ENCODE peak calls at places on chromosomes 5 and 9, in five cellular contexts. H is heart right ventricle, E is memory B cell, R is NCI-H1092, I is erythroblast. F is an unnamed sample.

GRCh38 chr9:110432253-110432652 is 94.6 kb upstream of the TXNDC8 start:
- DNase-seq in E (no peak), R (no peak), H (no peak), I (peak; percentile 93), F (no peak)

GRCh38 chr5:108884736-108885135 is 137.0 kb downstream of the FER start:
- DNase-seq in I (no peak), E (no peak), R (no peak), H (peak; percentile 50), F (no peak)

GRCh38 chr5:31611002-31611401 is 27.9 kb upstream of the PDZD2 start:
- DNase-seq in R (no peak), E (no peak), I (no peak), H (no peak), F (no peak)

GRCh38 chr5:141840295-141840812 is 37.9 kb downstream of the PCDH1 start:
- DNase-seq in R (no peak), E (no peak), H (no peak), I (no peak), F (no peak)

GRCh38 chr9:99253134-99253533 is 31.1 kb downstream of the SEC61B start:
- DNase-seq in I (no peak), R (no peak), E (no peak), H (no peak), F (no peak)

GRCh38 chr5:63825984-63826383 is 136.3 kb downstream of the HTR1A start:
- DNase-seq in R (no peak), E (no peak), H (no peak), I (no peak), F (no peak)

GRCh38 chr5:57488308-57488955 is 5.8 kb upstream of the ACTBL2 start:
- DNase-seq in I (no peak), E (no peak), H (peak; percentile 23), R (no peak), F (no peak)

GRCh38 chr5:5633579-5633978 is 211.1 kb downstream of the ICE1 start:
- DNase-seq in E (no peak), R (no peak), I (no peak), H (no peak), F (no peak)

GRCh38 chr9:20725675-20726074 is 41.6 kb downstream of the FOCAD start:
- DNase-seq in I (no peak), E (no peak), R (no peak), H (no peak), F (no peak)

GRCh38 chr9:126705767-126706697 is 92.3 kb downstream of the LMX1B start:
- DNase-seq in R (no peak), E (peak; percentile 85), H (peak; percentile 38), I (peak; percentile 41), F (peak; percentile 53)

GRCh38 chr9:1951446-1951845 is 63.7 kb upstream of the SMARCA2 start:
- DNase-seq in I (no peak), H (no peak), R (no peak), E (no peak), F (no peak)

GRCh38 chr9:127705577-127706215 is 1.1 kb upstream of the CFAP157 start:
- DNase-seq in R (no peak), E (no peak), I (no peak), H (no peak), F (no peak)

GRCh38 chr5:179224741-179225140 is 120.5 kb downstream of the ADAMTS2 start:
- DNase-seq in R (no peak), H (no peak), E (no peak), I (no peak), F (no peak)

GRCh38 chr9:5052858-5053257 is 67.8 kb downstream of the JAK2 start:
- DNase-seq in E (no peak), I (no peak), R (no peak), H (no peak), F (no peak)

GRCh38 chr5:54753034-54753433 is 232.4 kb downstream of the ESM1 start:
- DNase-seq in I (no peak), E (no peak), R (no peak), H (no peak), F (no peak)

GRCh38 chr5:133991171-133991910 is 13.4 kb downstream of the VDAC1 start:
- DNase-seq in R (no peak), I (no peak), H (no peak), E (no peak), F (no peak)

GRCh38 chr5:179795863-179796833 is 2.4 kb downstream of the LTC4S start:
- DNase-seq in I (peak; percentile 84), E (peak; percentile 82), R (peak; percentile 39), H (peak; percentile 78), F (peak; percentile 82)

F was measured in mucosa of gallbladder.